ENCODE peak calls at places on chromosomes 12 and 14, in eight cellular contexts. One of them, this sample, is unnamed.
A peak's percentile ranks its signal among the peaks of the same experiment; 100 is the strongest.

GRCh38 chr14:50954811-50955372 is 10.6 kb upstream of the PYGL start:
- DNase-seq in NCI-H187 treated with DMSO at 0.1 percent for 48 hours: no peak
- DNase-seq in LoVo: no peak
- DNase-seq in activated naive CD4-positive, alpha-beta T cell: no peak
- DNase-seq in iPS DF 19.7: no peak
- DNase-seq in WERI-Rb-1: no peak
- DNase-seq in T-helper 1 cell: no peak
- DNase-seq in adrenal gland: no peak
- DNase-seq in this sample: no peak

GRCh38 chr14:90434370-90435020 is 37.7 kb downstream of the CALM1 start:
- DNase-seq in iPS DF 19.7: no peak
- DNase-seq in NCI-H187 treated with DMSO at 0.1 percent for 48 hours: no peak
- DNase-seq in activated naive CD4-positive, alpha-beta T cell: no peak
- DNase-seq in LoVo: no peak
- DNase-seq in adrenal gland: no peak
- DNase-seq in T-helper 1 cell: no peak
- DNase-seq in WERI-Rb-1: no peak
- DNase-seq in this sample: no peak

GRCh38 chr12:67410246-67410645 is 141.1 kb downstream of the CAND1 start:
- DNase-seq in WERI-Rb-1: no peak
- DNase-seq in NCI-H187 treated with DMSO at 0.1 percent for 48 hours: no peak
- DNase-seq in adrenal gland: no peak
- DNase-seq in activated naive CD4-positive, alpha-beta T cell: no peak
- DNase-seq in T-helper 1 cell: no peak
- DNase-seq in LoVo: no peak
- DNase-seq in iPS DF 19.7: no peak
- DNase-seq in this sample: no peak

GRCh38 chr12:39412210-39412609 is 30.7 kb downstream of the KIF21A start:
- DNase-seq in adrenal gland: no peak
- DNase-seq in iPS DF 19.7: peak; percentile 28
- DNase-seq in activated naive CD4-positive, alpha-beta T cell: no peak
- DNase-seq in WERI-Rb-1: no peak
- DNase-seq in NCI-H187 treated with DMSO at 0.1 percent for 48 hours: no peak
- DNase-seq in T-helper 1 cell: no peak
- DNase-seq in LoVo: no peak
- DNase-seq in this sample: no peak

GRCh38 chr14:74275265-74275841 is 27.4 kb downstream of the ABCD4 start:
- DNase-seq in WERI-Rb-1: no peak
- DNase-seq in activated naive CD4-positive, alpha-beta T cell: no peak
- DNase-seq in NCI-H187 treated with DMSO at 0.1 percent for 48 hours: no peak
- DNase-seq in LoVo: no peak
- DNase-seq in iPS DF 19.7: no peak
- DNase-seq in adrenal gland: no peak
- DNase-seq in T-helper 1 cell: no peak
- DNase-seq in this sample: no peak

GRCh38 chr12:106040521-106040920 is 98.2 kb downstream of the NUAK1 start:
- DNase-seq in activated naive CD4-positive, alpha-beta T cell: no peak
- DNase-seq in adrenal gland: no peak
- DNase-seq in T-helper 1 cell: no peak
- DNase-seq in NCI-H187 treated with DMSO at 0.1 percent for 48 hours: no peak
- DNase-seq in iPS DF 19.7: no peak
- DNase-seq in LoVo: no peak
- DNase-seq in WERI-Rb-1: no peak
- DNase-seq in this sample: no peak

GRCh38 chr14:68771631-68772030 is 21.2 kb downstream of the ZFP36L1 start:
- DNase-seq in activated naive CD4-positive, alpha-beta T cell: no peak
- DNase-seq in adrenal gland: peak; percentile 45
- DNase-seq in LoVo: no peak
- DNase-seq in WERI-Rb-1: no peak
- DNase-seq in NCI-H187 treated with DMSO at 0.1 percent for 48 hours: no peak
- DNase-seq in iPS DF 19.7: no peak
- DNase-seq in T-helper 1 cell: no peak
- DNase-seq in this sample: no peak

GRCh38 chr12:111194703-111195051 is 174.2 kb downstream of the PHETA1 start:
- DNase-seq in iPS DF 19.7: no peak
- DNase-seq in T-helper 1 cell: no peak
- DNase-seq in LoVo: no peak
- DNase-seq in activated naive CD4-positive, alpha-beta T cell: no peak
- DNase-seq in adrenal gland: no peak
- DNase-seq in NCI-H187 treated with DMSO at 0.1 percent for 48 hours: no peak
- DNase-seq in WERI-Rb-1: no peak
- DNase-seq in this sample: no peak

GRCh38 chr12:112126000-112126431 is 656 bp downstream of the TRAFD1 start:
- DNase-seq in activated naive CD4-positive, alpha-beta T cell: no peak
- DNase-seq in NCI-H187 treated with DMSO at 0.1 percent for 48 hours: no peak
- DNase-seq in iPS DF 19.7: no peak
- DNase-seq in T-helper 1 cell: no peak
- DNase-seq in WERI-Rb-1: no peak
- DNase-seq in adrenal gland: no peak
- DNase-seq in LoVo: no peak
- DNase-seq in this sample: no peak

GRCh38 chr14:52021971-52022600 is 32.7 kb downstream of the RTRAF start:
- DNase-seq in WERI-Rb-1: no peak
- DNase-seq in T-helper 1 cell: no peak
- DNase-seq in LoVo: no peak
- DNase-seq in iPS DF 19.7: no peak
- DNase-seq in adrenal gland: no peak
- DNase-seq in activated naive CD4-positive, alpha-beta T cell: no peak
- DNase-seq in NCI-H187 treated with DMSO at 0.1 percent for 48 hours: no peak
- DNase-seq in this sample: no peak

GRCh38 chr14:96512602-96513397 is 10.6 kb downstream of the PAPOLA start:
- DNase-seq in WERI-Rb-1: no peak
- DNase-seq in iPS DF 19.7: no peak
- DNase-seq in T-helper 1 cell: no peak
- DNase-seq in LoVo: no peak
- DNase-seq in adrenal gland: no peak
- DNase-seq in activated naive CD4-positive, alpha-beta T cell: no peak
- DNase-seq in NCI-H187 treated with DMSO at 0.1 percent for 48 hours: no peak
- DNase-seq in this sample: no peak

GRCh38 chr14:105144666-105145380 is 23.8 kb downstream of the JAG2 start:
- DNase-seq in NCI-H187 treated with DMSO at 0.1 percent for 48 hours: no peak
- DNase-seq in activated naive CD4-positive, alpha-beta T cell: no peak
- DNase-seq in LoVo: no peak
- DNase-seq in T-helper 1 cell: no peak
- DNase-seq in WERI-Rb-1: peak; percentile 7
- DNase-seq in iPS DF 19.7: no peak
- DNase-seq in adrenal gland: peak; percentile 5
- DNase-seq in this sample: no peak

GRCh38 chr14:100979780-100980179 is 76.3 kb upstream of the RTL1 start:
- DNase-seq in iPS DF 19.7: no peak
- DNase-seq in NCI-H187 treated with DMSO at 0.1 percent for 48 hours: no peak
- DNase-seq in activated naive CD4-positive, alpha-beta T cell: no peak
- DNase-seq in WERI-Rb-1: no peak
- DNase-seq in adrenal gland: no peak
- DNase-seq in LoVo: no peak
- DNase-seq in T-helper 1 cell: no peak
- DNase-seq in this sample: no peak

GRCh38 chr12:59193476-59194050 is 273.3 kb upstream of the LRIG3 start:
- DNase-seq in adrenal gland: no peak
- DNase-seq in LoVo: no peak
- DNase-seq in iPS DF 19.7: no peak
- DNase-seq in WERI-Rb-1: no peak
- DNase-seq in NCI-H187 treated with DMSO at 0.1 percent for 48 hours: no peak
- DNase-seq in T-helper 1 cell: no peak
- DNase-seq in activated naive CD4-positive, alpha-beta T cell: no peak
- DNase-seq in this sample: no peak

GRCh38 chr12:78338054-78338785 is 507.5 kb downstream of the NAV3 start:
- DNase-seq in activated naive CD4-positive, alpha-beta T cell: no peak
- DNase-seq in iPS DF 19.7: no peak
- DNase-seq in WERI-Rb-1: no peak
- DNase-seq in LoVo: no peak
- DNase-seq in adrenal gland: no peak
- DNase-seq in NCI-H187 treated with DMSO at 0.1 percent for 48 hours: no peak
- DNase-seq in T-helper 1 cell: no peak
- DNase-seq in this sample: no peak

GRCh38 chr12:80936642-80937390 is 918 bp downstream of the LIN7A start:
- DNase-seq in NCI-H187 treated with DMSO at 0.1 percent for 48 hours: no peak
- DNase-seq in adrenal gland: peak; percentile 21
- DNase-seq in WERI-Rb-1: peak; percentile 66
- DNase-seq in T-helper 1 cell: no peak
- DNase-seq in activated naive CD4-positive, alpha-beta T cell: no peak
- DNase-seq in iPS DF 19.7: peak; percentile 30
- DNase-seq in LoVo: no peak
- DNase-seq in this sample: no peak

GRCh38 chr12:6823161-6824084 is 1.8 kb downstream of the GPR162 start:
- DNase-seq in adrenal gland: no peak
- DNase-seq in LoVo: no peak
- DNase-seq in NCI-H187 treated with DMSO at 0.1 percent for 48 hours: no peak
- DNase-seq in WERI-Rb-1: peak; percentile 36
- DNase-seq in iPS DF 19.7: no peak
- DNase-seq in activated naive CD4-positive, alpha-beta T cell: no peak
- DNase-seq in T-helper 1 cell: no peak
- DNase-seq in this sample: no peak

GRCh38 chr12:94429633-94430032 is 30.0 kb downstream of the CEP83 start:
- DNase-seq in NCI-H187 treated with DMSO at 0.1 percent for 48 hours: no peak
- DNase-seq in iPS DF 19.7: no peak
- DNase-seq in LoVo: no peak
- DNase-seq in T-helper 1 cell: no peak
- DNase-seq in activated naive CD4-positive, alpha-beta T cell: no peak
- DNase-seq in adrenal gland: no peak
- DNase-seq in WERI-Rb-1: no peak
- DNase-seq in this sample: no peak

This sample was measured in CD8-positive, alpha-beta T cell.